ENCODE peak calls at places on chromosomes 3 and 15, in five cellular contexts. N is NCI-H2081, W is NCI-H1105 treated with DMSO at 0.1 percent for 48 hours, L is T-helper 2 cell, T is posterior cingulate gyrus. A is an unnamed sample.

GRCh38 chr3:69865920-69866679 is 126.8 kb downstream of the MITF start:
- DNase-seq in N (no peak), W (no peak), L (no peak), T (no peak), A (peak)

GRCh38 chr3:14522129-14522691 is 17.9 kb downstream of the GRIP2 start:
- DNase-seq in N (no peak), W (no peak), L (no peak), T (peak), A (no peak)

GRCh38 chr3:186365202-186365974 is 3.4 kb upstream of the DGKG start:
- DNase-seq in N (no peak), W (no peak), L (no peak), T (peak), A (no peak)

GRCh38 chr3:165696496-165696895 is 140.7 kb downstream of the BCHE start:
- DNase-seq in N (no peak), W (no peak), L (no peak), T (no peak), A (no peak)

GRCh38 chr15:33089878-33090757 is 104.4 kb downstream of the FMN1 start:
- DNase-seq in N (peak), W (peak), L (no peak), T (no peak), A (peak)

GRCh38 chr3:79297242-79297641 is 470.6 kb downstream of the ROBO1 start:
- DNase-seq in N (peak), W (peak), L (no peak), T (no peak), A (no peak)

GRCh38 chr3:99751649-99752048 is 66.0 kb upstream of the CMSS1 start:
- DNase-seq in N (no peak), W (no peak), L (no peak), T (no peak), A (no peak)

GRCh38 chr3:116378077-116378476 is 67.2 kb downstream of the LSAMP start:
- DNase-seq in N (no peak), W (no peak), L (no peak), T (no peak), A (no peak)

GRCh38 chr3:174955513-174956001 is 96.4 kb downstream of the NAALADL2 start:
- DNase-seq in N (no peak), W (no peak), L (no peak), T (no peak), A (no peak)

GRCh38 chr3:100033184-100033583 is 81.1 kb downstream of the FILIP1L start:
- DNase-seq in N (no peak), W (peak), L (no peak), T (no peak), A (no peak)

GRCh38 chr3:56988874-56989433 is 71.5 kb upstream of the SPATA12 start:
- DNase-seq in N (peak), W (peak), L (peak), T (peak), A (peak)

GRCh38 chr3:113712129-113712528 is 15.7 kb upstream of the USF3 start:
- DNase-seq in N (no peak), W (no peak), L (no peak), T (no peak), A (no peak)

GRCh38 chr15:55770261-55770660 is 27.3 kb upstream of the PRTG start:
- DNase-seq in N (no peak), W (no peak), L (no peak), T (no peak), A (no peak)

GRCh38 chr3:49899815-49900214 is 3.9 kb downstream of the MST1R start:
- DNase-seq in N (no peak), W (no peak), L (no peak), T (no peak), A (no peak)

GRCh38 chr15:76342382-76343201 is 6.0 kb downstream of the ISL2 start:
- DNase-seq in N (no peak), W (no peak), L (no peak), T (no peak), A (peak)

GRCh38 chr15:39409876-39410505 is 170.9 kb upstream of the THBS1 start:
- DNase-seq in N (no peak), W (no peak), L (no peak), T (no peak), A (no peak)

GRCh38 chr15:33243869-33244268 is 49.4 kb upstream of the FMN1 start:
- DNase-seq in N (no peak), W (no peak), L (no peak), T (no peak), A (no peak)

GRCh38 chr3:8987673-8988655 is 24.7 kb upstream of the RAD18 start:
- DNase-seq in N (peak), W (no peak), L (no peak), T (peak), A (peak)

GRCh38 chr3:9915252-9916141 is 1.4 kb upstream of the IL17RC start:
- DNase-seq in N (no peak), W (peak), L (no peak), T (peak), A (peak)

GRCh38 chr15:62658498-62658897 is 384.0 kb upstream of the TPM1 start:
- DNase-seq in N (no peak), W (no peak), L (no peak), T (no peak), A (no peak)

GRCh38 chr3:197541756-197542539 is 13.8 kb downstream of the BDH1 start:
- DNase-seq in N (peak), W (no peak), L (no peak), T (peak), A (no peak)

GRCh38 chr15:41772720-41773331 is 1.5 kb upstream of the MAPKBP1 start:
- DNase-seq in N (peak), W (peak), L (peak), T (peak), A (peak)

GRCh38 chr15:74869726-74870407 is 3.3 kb downstream of the SCAMP2 start:
- DNase-seq in N (no peak), W (no peak), L (peak), T (peak), A (peak)

GRCh38 chr3:34248352-34248751 is 449.9 kb downstream of the PDCD6IP start:
- DNase-seq in N (no peak), W (no peak), L (no peak), T (no peak), A (no peak)

GRCh38 chr15:79248183-79248582 is 34.3 kb upstream of the ANKRD34C start:
- DNase-seq in N (no peak), W (no peak), L (no peak), T (no peak), A (no peak)

GRCh38 chr3:178043084-178043483 is 493.2 kb upstream of the KCNMB2 start:
- DNase-seq in N (no peak), W (no peak), L (no peak), T (no peak), A (no peak)

GRCh38 chr3:187955076-187955952 is 198.6 kb upstream of the LPP start:
- DNase-seq in N (no peak), W (no peak), L (no peak), T (no peak), A (no peak)

GRCh38 chr3:123383101-123384053 is 65.5 kb downstream of the ADCY5 start:
- DNase-seq in N (no peak), W (no peak), L (no peak), T (no peak), A (no peak)

GRCh38 chr3:31572605-31573459 is 40.1 kb downstream of the STT3B start:
- DNase-seq in N (no peak), W (no peak), L (no peak), T (no peak), A (no peak)